ENCODE peak calls at places on chromosomes 6 and 20, in four cellular contexts. T, O, S and E are unnamed samples.

GRCh38 chr6:112017169-112017568 is 36.7 kb upstream of the CCN6 start:
- DNase-seq in T (no peak), O (peak; percentile 9), S (no peak), E (no peak)

GRCh38 chr6:144434308-144434990 is 149.3 kb downstream of the UTRN start:
- DNase-seq in O (peak; percentile 64), S (no peak), T (peak; percentile 3), E (no peak)

GRCh38 chr6:37145443-37145842 is 24.5 kb upstream of the PIM1 start:
- DNase-seq in O (no peak), S (no peak), T (no peak), E (no peak)

GRCh38 chr20:37204056-37204455 is 24.7 kb upstream of the MROH8 start:
- DNase-seq in O (no peak), S (no peak), T (no peak), E (no peak)

GRCh38 chr6:168041928-168042327 is 37.1 kb downstream of the FRMD1 start:
- DNase-seq in S (no peak), T (no peak), O (no peak), E (no peak)

GRCh38 chr6:37354526-37355384 is 972 bp downstream of the RNF8 start:
- DNase-seq in O (peak; percentile 25), T (peak; percentile 31), S (peak; percentile 50), E (no peak)

GRCh38 chr6:68632620-68633195 is 2.4 kb upstream of the ADGRB3 start:
- DNase-seq in S (no peak), O (no peak), T (no peak), E (no peak)

GRCh38 chr20:5535211-5535756 is 214.9 kb upstream of the SHLD1 start:
- DNase-seq in S (no peak), O (peak; percentile 74), T (no peak), E (no peak)

GRCh38 chr6:159753081-159753872 is 8.6 kb upstream of the ACAT2 start:
- DNase-seq in S (no peak), O (no peak), T (no peak), E (no peak)

GRCh38 chr20:4064118-4064962 is 49.0 kb upstream of the RNF24 start:
- DNase-seq in T (peak; percentile 79), O (peak; percentile 79), S (no peak), E (no peak)

GRCh38 chr20:38270869-38271608 is 10.5 kb upstream of the KIAA1755 start:
- DNase-seq in T (peak; percentile 74), O (peak; percentile 91), S (no peak), E (no peak)

GRCh38 chr20:46998497-46999190 is 104.0 kb downstream of the EYA2 start:
- DNase-seq in T (peak; percentile 61), S (no peak), O (no peak), E (no peak)

GRCh38 chr6:80528115-80528514 is 421.6 kb downstream of the BCKDHB start:
- DNase-seq in O (no peak), T (peak; percentile 4), S (no peak), E (no peak)

GRCh38 chr6:27816906-27817305 is 95.3 kb downstream of the OR2B2 start:
- DNase-seq in S (no peak), T (no peak), O (no peak), E (no peak)

GRCh38 chr6:157177731-157178336 is 145.5 kb downstream of the TMEM242 start:
- DNase-seq in O (no peak), T (no peak), S (no peak), E (no peak)

GRCh38 chr6:116256694-116257093 is 2.8 kb upstream of the TSPYL4 start:
- DNase-seq in T (no peak), S (no peak), O (no peak), E (no peak)

GRCh38 chr6:5995705-5996686 is 10.7 kb downstream of the NRN1 start:
- DNase-seq in S (no peak), O (peak; percentile 58), T (no peak), E (no peak)

GRCh38 chr20:701401-702129 is 26.0 kb upstream of the SCRT2 start:
- DNase-seq in O (no peak), T (no peak), S (no peak), E (no peak)

GRCh38 chr6:154410619-154411044 is 54.0 kb upstream of the IPCEF1 start:
- DNase-seq in O (peak; percentile 86), S (no peak), T (peak; percentile 42), E (no peak)

GRCh38 chr20:25654487-25654886 is 30.7 kb upstream of the NANP start:
- DNase-seq in T (no peak), O (peak; percentile 71), S (no peak), E (no peak)

GRCh38 chr6:161257778-161258457 is 15.9 kb downstream of the AGPAT4 start:
- DNase-seq in T (no peak), S (no peak), O (no peak), E (no peak)

DNA sequence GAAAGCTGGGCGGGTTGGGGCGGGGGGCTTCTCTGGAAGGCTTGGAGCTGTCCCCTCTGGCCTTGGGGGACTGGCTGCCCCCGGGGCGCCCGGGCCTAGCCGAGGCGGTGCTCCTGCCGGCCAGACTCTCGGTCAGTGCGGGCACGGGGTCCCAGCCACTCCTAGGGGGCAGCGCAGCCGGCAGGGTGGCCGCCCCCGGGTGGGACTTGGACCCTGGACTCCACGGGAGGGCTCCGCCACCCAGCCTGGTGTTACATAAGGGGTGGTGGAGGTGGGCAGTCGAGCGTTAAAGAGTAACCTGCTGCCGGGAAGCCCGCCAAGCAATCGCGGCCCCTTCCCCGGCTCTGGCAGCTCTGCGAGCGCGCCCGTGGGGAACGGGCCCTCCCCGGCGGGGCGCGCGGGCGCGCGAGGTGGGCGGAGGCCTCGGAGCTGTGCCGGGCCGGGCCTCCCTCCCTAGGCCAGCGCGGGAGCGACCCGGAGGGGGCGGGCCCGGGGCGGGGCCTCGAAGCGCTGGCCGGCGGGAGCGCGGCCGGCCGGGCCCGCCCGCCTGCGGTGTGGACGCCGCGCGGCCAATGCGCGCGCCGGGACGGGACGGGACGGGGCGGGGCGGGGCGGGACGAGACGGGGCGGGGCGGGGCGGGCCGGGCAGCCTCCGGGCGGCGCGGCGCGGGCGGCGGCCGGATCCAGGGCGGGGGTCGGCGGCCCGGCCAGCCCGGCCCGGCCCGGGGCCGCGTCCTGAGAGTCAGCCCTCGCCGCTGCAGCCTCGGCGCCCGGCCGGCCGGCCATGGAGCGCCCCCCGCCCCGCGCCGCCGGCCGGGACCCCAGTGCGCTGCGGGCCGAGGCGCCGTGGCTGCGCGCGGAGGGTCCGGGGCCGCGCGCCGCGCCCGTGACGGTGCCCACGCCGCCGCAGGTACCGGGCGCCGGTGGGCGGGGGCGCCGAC is at the start of gene SLC2A4RG:
- DNase-seq in S (peak; percentile 99), O (peak; percentile 63), T (peak; percentile 90), E (peak; percentile 53)
- TF ChIP-seq CTCF in S (no peak), O (no peak), T (no peak), E (no peak)

GRCh38 chr6:55882731-55883595 is 7.6 kb upstream of the BMP5 start:
- DNase-seq in T (no peak), O (peak; percentile 73), S (no peak), E (no peak)

GRCh38 chr6:55888917-55889316 is 13.5 kb upstream of the BMP5 start:
- DNase-seq in O (no peak), S (no peak), T (no peak), E (no peak)

DNA sequence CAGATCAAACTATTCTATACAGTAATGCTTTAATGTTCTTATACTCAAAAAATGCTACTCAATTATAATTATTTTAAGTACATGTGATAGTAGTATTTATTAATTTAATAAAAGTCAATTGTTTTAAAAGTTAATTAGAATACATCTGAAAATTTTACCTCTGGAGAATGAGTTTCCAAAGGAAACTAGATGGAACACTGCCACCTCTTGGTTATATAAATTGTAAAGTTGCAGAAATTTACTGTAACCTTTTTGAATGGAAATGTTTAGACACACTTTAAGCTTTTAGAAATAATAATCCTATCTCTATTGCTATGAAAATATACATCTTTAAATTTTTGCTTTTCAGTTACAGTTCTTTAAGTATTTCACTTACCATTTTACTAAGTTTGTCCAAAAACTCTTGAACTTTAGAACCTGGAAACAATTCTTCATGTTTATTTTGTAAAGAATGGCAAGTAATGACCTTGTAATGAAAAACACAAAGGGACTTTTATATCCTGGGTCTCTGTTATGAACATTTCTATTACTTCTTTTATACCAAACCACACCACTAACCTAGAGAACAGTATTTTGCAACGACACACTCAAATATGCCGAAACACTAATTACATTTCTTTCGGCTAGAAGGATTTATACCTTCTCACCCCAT is 10.9 kb upstream of the BMP5 start:
- DNase-seq in S (no peak), T (no peak), O (no peak), E (no peak)
- TF ChIP-seq CTCF in S (no peak), T (no peak), O (peak; percentile 42), E (no peak)

GRCh38 chr20:45229264-45230056 is 8.3 kb downstream of the SEMG2 start:
- DNase-seq in T (peak; percentile 97), S (peak; percentile 22), O (peak; percentile 47), E (no peak)
- TF ChIP-seq CTCF in T (peak; percentile 99), S (peak; percentile 20), O (peak; percentile 87), E (peak; percentile 14)

GRCh38 chr6:151803743-151804142 is 3.7 kb upstream of the ESR1 start:
- DNase-seq in O (no peak), T (no peak), S (no peak), E (no peak)

GRCh38 chr6:151807513-151808330 is at the start of gene ESR1:
- DNase-seq in T (no peak), O (peak; percentile 3), S (peak; percentile 35), E (no peak)

GRCh38 chr6:151806757-151807512 is 547 bp upstream of the ESR1 start:
- DNase-seq in S (peak; percentile 16), T (no peak), O (no peak), E (no peak)

GRCh38 chr6:151804585-151805285 is 2.7 kb upstream of the ESR1 start:
- DNase-seq in T (no peak), O (no peak), S (no peak), E (no peak)

GRCh38 chr6:151805286-151805840 is 2.1 kb upstream of the ESR1 start:
- DNase-seq in T (no peak), S (no peak), O (no peak), E (no peak)
- TF ChIP-seq CTCF in T (no peak), S (no peak), O (no peak), E (no peak)

GRCh38 chr6:71028236-71028876 is 71.5 kb upstream of the B3GAT2 start:
- DNase-seq in T (no peak), O (no peak), S (no peak), E (no peak)

GRCh38 chr6:71035871-71036270 is 79.0 kb upstream of the B3GAT2 start:
- DNase-seq in S (no peak), O (no peak), T (no peak), E (no peak)

GRCh38 chr6:71028877-71029252 is 72.0 kb upstream of the B3GAT2 start:
- DNase-seq in S (no peak), O (no peak), T (no peak), E (no peak)

GRCh38 chr6:71034578-71034977 is 77.7 kb upstream of the B3GAT2 start:
- DNase-seq in O (no peak), T (no peak), S (no peak), E (no peak)

GRCh38 chr6:71031912-71032311 is 75.1 kb upstream of the B3GAT2 start:
- DNase-seq in T (no peak), S (no peak), O (no peak), E (no peak)
- TF ChIP-seq CTCF in T (no peak), S (no peak), O (no peak), E (no peak)